ENCODE peak calls at places on chromosomes 1 and 21, in six cellular contexts. F is esophagus squamous epithelium, I is cardiac fibroblast, E is psoas muscle, X is activated B cell treated with CpG ODN at 0.5 μM for 24 hours, V is AG04450. N is an unnamed sample.

GRCh38 chr21:37587635-37588177 is 221.1 kb downstream of the DYRK1A start:
- DNase-seq in E (no peak), F (no peak), V (no peak), X (no peak), I (no peak), N (no peak)

GRCh38 chr1:65813956-65814355 is 21.3 kb downstream of the PDE4B start:
- DNase-seq in I (peak; percentile 19), V (no peak), F (no peak), X (no peak), E (no peak), N (no peak)

GRCh38 chr21:14773777-14774345 is 227.7 kb upstream of the SAMSN1 start:
- DNase-seq in V (no peak), E (peak; percentile 44), I (peak; percentile 76), F (no peak), X (peak; percentile 28), N (peak; percentile 75)

GRCh38 chr1:201755200-201755599 is 73.8 kb upstream of the IPO9 start:
- DNase-seq in V (no peak), E (no peak), F (no peak), X (no peak), I (no peak), N (no peak)

GRCh38 chr1:172405912-172406311 is 14.6 kb upstream of the C1orf105 start:
- DNase-seq in X (no peak), V (no peak), F (no peak), I (no peak), E (no peak), N (no peak)

GRCh38 chr1:226872455-226872854 is 2.0 kb downstream of the PSEN2 start:
- DNase-seq in X (no peak), E (no peak), I (peak; percentile 44), F (no peak), V (no peak), N (no peak)

GRCh38 chr1:37094302-37094701 is 60.0 kb upstream of the GRIK3 start:
- DNase-seq in V (no peak), I (no peak), F (no peak), E (no peak), X (no peak), N (no peak)

GRCh38 chr1:248421384-248421783 is 18.5 kb downstream of the OR2T1 start:
- DNase-seq in F (no peak), I (peak; percentile 16), E (no peak), V (no peak), X (no peak), N (no peak)

GRCh38 chr1:29358183-29358582 is 121.9 kb downstream of the PTPRU start:
- DNase-seq in X (no peak), V (no peak), F (no peak), E (no peak), I (no peak), N (no peak)

GRCh38 chr1:151024540-151025146 is 11.7 kb upstream of the BNIPL start:
- DNase-seq in I (peak; percentile 76), F (no peak), E (peak; percentile 89), V (no peak), X (peak; percentile 55), N (peak; percentile 88)

GRCh38 chr1:177983824-177984528 is 14.1 kb upstream of the SEC16B start:
- DNase-seq in F (no peak), I (peak; percentile 97), V (peak; percentile 92), E (peak; percentile 68), X (no peak), N (peak; percentile 60)

GRCh38 chr1:116877369-116877768 is 32.3 kb upstream of the PTGFRN start:
- DNase-seq in F (no peak), E (no peak), V (no peak), I (no peak), X (no peak), N (peak; percentile 23)

GRCh38 chr1:35120458-35121133 is 41.4 kb downstream of the ZMYM1 start:
- DNase-seq in E (no peak), I (peak; percentile 17), X (peak; percentile 20), F (no peak), V (no peak), N (no peak)

GRCh38 chr1:3684031-3684430 is 31.7 kb downstream of the TP73 start:
- DNase-seq in E (no peak), X (no peak), I (no peak), V (no peak), F (no peak), N (peak; percentile 57)

GRCh38 chr1:41888756-41889155 is 30.0 kb downstream of the HIVEP3 start:
- DNase-seq in V (no peak), F (no peak), X (no peak), E (no peak), I (no peak), N (no peak)

GRCh38 chr1:41889506-41890414 is 29.0 kb downstream of the HIVEP3 start:
- DNase-seq in X (no peak), F (no peak), V (no peak), E (no peak), I (no peak), N (no peak)

GRCh38 chr1:41892211-41892840 is 26.4 kb downstream of the HIVEP3 start:
- DNase-seq in I (no peak), X (no peak), F (no peak), E (no peak), V (no peak), N (no peak)

GRCh38 chr1:41890841-41891311 is 27.8 kb downstream of the HIVEP3 start:
- DNase-seq in V (no peak), I (peak; percentile 36), X (no peak), E (peak; percentile 78), F (no peak), N (no peak)

DNA sequence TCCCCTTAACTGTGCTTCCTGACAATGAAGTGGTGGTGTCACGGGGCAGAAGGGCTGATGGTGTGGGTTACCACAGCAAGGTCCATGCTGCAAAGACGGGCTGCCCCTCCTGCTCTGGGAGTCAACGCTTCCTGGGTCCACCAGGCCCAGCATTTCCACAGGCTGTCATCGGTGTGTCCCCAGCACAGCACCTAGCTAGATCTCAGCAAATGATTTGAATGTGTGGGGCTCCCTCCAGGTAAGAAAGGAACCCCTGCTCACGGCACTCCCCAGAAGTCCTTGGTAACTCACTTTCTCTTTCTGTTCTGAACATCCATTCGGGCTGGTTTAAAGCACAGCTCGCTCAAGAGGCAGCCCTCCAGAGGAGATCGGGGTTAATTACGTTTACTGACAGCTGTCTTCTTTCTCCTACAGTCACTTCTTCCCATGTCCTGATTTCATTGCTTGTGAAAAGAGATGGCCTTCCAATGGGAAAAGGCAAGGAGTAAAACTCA is 27.3 kb downstream of the HIVEP3 start:
- DNase-seq in F (no peak), V (no peak), E (no peak), X (peak; percentile 39), I (peak; percentile 58), N (no peak)
- TF ChIP-seq CTCF in F (no peak), V (peak; percentile 33), E (peak; percentile 18), X (no peak), I (no peak), N (no peak)

DNA sequence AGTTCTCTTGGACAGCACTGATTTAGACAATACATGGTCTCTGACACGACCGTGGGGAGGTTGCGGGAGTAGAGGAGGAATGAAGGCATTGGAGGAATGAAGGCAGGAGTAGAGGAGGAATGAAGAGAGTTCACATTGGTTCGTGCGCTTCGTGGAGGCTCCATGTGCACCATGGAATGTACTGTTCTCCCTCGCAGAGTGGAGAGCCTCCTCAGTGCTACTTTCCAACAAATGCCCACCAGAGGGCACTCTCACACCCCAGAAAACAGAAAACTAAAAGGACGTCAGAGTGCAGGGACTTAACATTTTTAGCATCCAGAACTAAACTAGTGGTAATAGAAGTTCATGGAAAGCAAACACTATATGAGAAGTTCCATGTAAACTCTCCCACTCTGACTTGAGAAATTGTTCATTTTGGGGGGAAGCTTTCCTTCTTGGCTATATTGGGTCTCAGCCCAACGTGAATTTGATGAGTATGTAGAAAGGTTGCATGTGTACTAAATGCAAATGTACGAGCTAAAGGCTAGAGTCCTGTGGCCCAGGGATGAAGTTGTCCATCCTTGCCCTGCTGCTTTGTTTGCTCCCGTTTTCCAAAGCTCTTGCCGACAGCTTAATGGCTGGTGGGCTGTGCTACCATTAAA is 211.6 kb downstream of the LMX1A start:
- DNase-seq in V (peak; percentile 8), X (no peak), F (no peak), I (peak; percentile 62), E (peak; percentile 53), N (peak; percentile 72)
- TF ChIP-seq CTCF in V (peak; percentile 80), X (no peak), F (peak; percentile 64), I (peak; percentile 76), E (peak; percentile 79), N (peak; percentile 55)

DNA sequence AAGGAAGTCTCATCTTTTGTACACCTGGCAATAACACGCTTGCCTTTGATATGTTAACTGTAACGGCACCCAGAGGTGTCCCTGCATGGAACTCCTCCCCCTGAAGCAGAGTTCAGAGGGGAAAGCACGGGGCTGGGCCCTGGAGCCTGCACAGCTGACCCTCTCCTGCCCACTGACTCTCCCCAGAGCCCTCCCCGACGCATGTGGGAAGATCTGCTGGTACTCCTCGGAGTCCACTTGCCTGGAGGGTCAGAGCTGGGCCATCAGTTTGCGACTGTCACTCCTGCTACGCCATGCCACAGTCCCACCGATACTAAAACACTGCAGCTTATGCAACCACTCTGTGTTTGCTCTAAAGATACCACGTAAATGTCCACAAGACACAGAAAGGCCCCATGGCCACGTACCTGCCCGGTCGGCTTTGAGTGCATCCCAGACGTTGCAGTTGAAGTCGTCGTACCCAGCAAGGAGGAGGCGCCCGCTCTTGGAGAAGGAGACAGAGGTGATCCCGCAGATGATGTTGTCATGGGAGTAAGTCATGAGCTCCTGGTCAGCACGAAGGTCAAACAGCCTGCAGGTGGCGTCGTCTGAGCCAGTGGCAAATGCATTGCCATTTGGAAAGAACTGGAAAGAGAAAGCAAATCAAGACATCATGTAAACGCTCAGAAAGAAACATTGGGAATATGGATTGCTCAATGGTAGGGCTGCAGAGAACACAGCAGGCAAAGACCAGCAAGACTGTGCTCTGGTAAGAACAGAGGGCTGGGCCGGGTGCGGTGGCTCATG is 10.6 kb upstream of the NADK start:
- DNase-seq in V (no peak), F (no peak), E (peak; percentile 10), I (peak; percentile 52), X (no peak), N (peak; percentile 34)
- TF ChIP-seq CTCF in V (peak; percentile 36), F (no peak), E (peak; percentile 15), I (peak; percentile 26), X (no peak), N (no peak)

DNA sequence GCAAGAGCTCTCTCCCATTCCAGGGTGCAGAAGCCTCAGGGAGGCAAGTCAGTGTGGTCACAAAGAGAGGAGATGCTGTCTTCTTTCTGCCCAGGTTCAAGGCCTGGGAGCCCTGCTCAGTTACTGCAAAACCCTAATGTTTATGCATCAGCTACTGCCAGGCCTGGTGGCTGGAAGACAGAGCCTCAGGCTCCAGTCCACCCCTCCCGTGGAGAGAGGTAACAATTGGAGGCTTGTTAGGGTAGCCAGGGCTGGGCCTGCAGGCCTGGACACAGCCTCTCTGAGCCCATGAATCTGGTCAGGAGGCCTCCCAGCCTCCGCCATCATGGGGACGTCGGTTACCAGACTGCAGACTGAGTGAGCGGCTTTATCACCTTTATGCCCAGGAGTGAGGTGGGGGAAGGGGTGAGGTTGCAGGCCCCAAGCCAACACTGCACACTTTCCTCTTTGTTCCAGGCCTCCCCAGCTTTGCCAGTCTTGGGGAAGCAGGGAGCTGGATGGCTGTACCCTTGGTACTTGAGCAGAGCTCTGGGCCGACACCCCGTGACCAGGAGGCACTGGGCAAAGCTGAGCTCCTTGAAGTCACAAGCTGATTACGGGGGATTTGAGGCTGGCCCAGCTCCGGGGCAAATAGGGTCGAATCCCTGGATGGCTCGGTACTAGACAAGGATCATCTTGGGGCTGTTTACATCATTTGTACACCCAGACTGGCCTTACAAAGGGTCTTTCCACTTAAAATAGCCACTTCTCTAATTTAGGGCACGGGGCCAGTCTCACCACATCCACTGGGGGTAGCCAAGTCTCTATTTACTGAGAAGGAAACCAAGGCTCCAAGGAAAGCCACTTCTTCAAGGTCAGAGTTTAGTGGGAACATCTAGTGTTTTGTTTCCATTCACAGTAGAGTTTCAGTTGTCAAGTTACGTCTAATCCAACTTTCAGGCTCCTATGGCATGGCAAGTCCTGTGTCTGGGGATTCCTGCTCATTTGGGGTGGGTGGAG is 5.2 kb downstream of the SLC2A1 start:
- DNase-seq in F (no peak), V (no peak), I (no peak), E (no peak), X (no peak), N (no peak)
- TF ChIP-seq CTCF in F (no peak), V (no peak), I (no peak), E (no peak), X (no peak), N (no peak)